ENCODE peak calls at places on chromosomes 7 and 10, in six cellular contexts. S, P, M, A, X and I are unnamed samples.

GRCh38 chr10:70324951-70325781 is 41.4 kb upstream of the NPFFR1 start:
- DNase-seq in S (no peak), A (no peak), M (no peak), P (no peak), X (no peak), I (no peak)

GRCh38 chr10:62842983-62843382 is 26.8 kb upstream of the EGR2 start:
- DNase-seq in X (no peak), M (no peak), S (no peak), P (no peak), A (no peak), I (no peak)

GRCh38 chr10:93221521-93221920 is 147.8 kb downstream of the CYP26A1 start:
- DNase-seq in P (no peak), X (no peak), A (no peak), M (no peak), S (no peak), I (no peak)

GRCh38 chr10:62037166-62037831 is 135.8 kb downstream of the ARID5B start:
- DNase-seq in S (no peak), X (no peak), A (no peak), M (peak), P (no peak), I (no peak)

GRCh38 chr7:155857141-155857540 is 44.9 kb upstream of the SHH start:
- DNase-seq in M (no peak), S (no peak), A (no peak), P (no peak), X (no peak), I (no peak)

GRCh38 chr10:118272090-118272775 is 69.9 kb downstream of the FAM204A start:
- DNase-seq in P (no peak), S (no peak), A (peak), M (peak), X (no peak), I (no peak)

GRCh38 chr7:30845426-30846135 is 66.1 kb upstream of the AQP1 start:
- DNase-seq in S (no peak), A (no peak), M (peak), P (no peak), X (no peak), I (peak)

GRCh38 chr7:80150621-80151273 is 16.1 kb downstream of the GNAI1 start:
- DNase-seq in A (no peak), P (no peak), X (no peak), S (no peak), M (peak), I (no peak)

GRCh38 chr7:25314729-25315267 is 86.5 kb upstream of the NPVF start:
- DNase-seq in S (no peak), P (no peak), A (no peak), X (no peak), M (peak), I (no peak)

GRCh38 chr10:122537545-122537944 is 23.0 kb upstream of the DMBT1 start:
- DNase-seq in S (no peak), X (no peak), M (no peak), A (no peak), P (no peak), I (no peak)

DNA sequence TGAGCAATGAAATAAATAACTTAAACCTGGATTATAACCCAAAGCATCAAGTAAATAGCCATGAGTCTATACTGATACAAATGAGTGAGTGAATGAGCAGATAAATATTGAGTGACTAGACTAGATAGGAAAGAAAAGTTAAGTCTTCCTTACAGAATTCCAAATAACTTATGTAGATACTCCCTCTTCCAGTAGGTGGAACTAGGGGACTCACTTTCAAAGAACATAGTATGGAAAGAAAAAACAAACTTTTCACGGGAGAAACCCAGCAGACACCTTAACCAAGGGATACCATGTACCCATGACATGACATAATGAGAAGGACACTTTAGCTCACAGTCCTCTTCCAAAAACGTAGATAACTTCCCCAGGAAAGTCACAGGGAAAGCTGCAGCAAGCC is 32.2 kb downstream of the CSGALNACT2 start:
- DNase-seq in X (no peak), P (no peak), S (no peak), A (no peak), M (peak), I (no peak)
- TF ChIP-seq CTCF in X (no peak), P (no peak), S (no peak), A (peak), M (peak), I (no peak)

DNA sequence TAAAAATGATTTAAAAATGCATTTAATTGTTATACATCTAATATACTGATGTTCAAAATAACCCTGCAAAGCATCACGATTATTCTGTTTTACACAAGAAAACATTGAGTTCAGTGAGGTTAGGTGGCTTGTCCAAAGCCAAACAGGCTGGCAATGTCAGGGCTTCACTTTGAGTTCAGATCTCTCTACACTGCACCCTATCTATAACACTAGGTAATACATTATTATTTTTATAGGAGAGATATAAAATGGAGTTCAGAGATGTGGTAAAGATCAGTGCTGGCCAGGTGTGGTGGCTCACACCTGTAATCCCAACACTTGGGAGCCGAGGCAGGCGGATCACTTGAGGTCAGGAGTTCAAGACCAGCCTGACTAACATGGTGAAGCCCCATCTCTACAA is 165.9 kb upstream of the MYO3A start:
- DNase-seq in M (no peak), X (no peak), A (no peak), P (no peak), S (no peak), I (no peak)
- TF ChIP-seq CTCF in M (no peak), X (no peak), A (peak), P (no peak), S (no peak), I (no peak)

GRCh38 chr7:2146676-2147472 is 85.9 kb downstream of the MAD1L1 start:
- DNase-seq in X (no peak), A (no peak), M (no peak), S (no peak), P (no peak), I (no peak)
- TF ChIP-seq CTCF in X (no peak), A (peak), M (no peak), S (no peak), P (no peak), I (no peak)

DNA sequence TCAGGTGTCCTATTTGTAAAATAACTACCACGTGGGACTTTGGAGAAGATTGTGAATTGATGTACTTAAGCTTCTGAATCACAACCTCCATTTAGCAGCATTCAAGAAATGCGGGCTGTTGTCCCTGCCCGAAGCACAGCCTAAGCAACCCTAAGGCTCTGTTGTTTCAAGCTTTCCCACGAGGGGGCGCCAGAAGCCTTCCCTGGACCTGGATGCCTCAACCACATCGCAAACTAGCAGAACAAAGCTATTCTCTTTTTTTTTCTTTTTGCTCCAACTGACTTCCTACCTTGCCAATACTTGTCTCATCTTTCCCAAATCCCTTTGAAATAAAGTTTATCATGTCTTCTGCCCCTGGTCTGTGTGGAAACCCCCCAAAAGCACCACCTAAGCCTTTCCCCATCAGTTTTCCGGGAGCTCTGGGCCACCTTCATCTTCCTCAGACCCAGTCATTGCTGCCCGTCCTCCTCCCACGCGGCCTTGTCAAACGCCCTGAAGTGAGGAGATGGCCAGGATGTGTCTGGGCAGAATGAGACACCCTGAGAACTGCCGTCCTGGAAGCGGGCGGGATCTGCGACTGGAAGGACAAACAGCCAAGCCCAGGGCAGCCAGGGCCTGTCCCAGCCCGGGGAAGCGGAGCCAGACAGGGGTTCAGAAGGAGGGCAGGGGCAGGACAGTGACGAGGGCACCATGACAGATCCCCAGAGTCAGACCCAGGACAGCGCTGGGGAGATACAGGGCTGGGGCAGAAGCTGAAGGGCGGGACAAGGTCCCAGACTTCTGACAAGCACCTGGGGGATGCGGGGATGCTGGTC is 112.7 kb downstream of the SLIT1 start:
- DNase-seq in X (peak), M (peak), P (peak), S (peak), A (peak), I (peak)
- TF ChIP-seq CTCF in X (peak), M (peak), P (peak), S (peak), A (peak), I (peak)

DNA sequence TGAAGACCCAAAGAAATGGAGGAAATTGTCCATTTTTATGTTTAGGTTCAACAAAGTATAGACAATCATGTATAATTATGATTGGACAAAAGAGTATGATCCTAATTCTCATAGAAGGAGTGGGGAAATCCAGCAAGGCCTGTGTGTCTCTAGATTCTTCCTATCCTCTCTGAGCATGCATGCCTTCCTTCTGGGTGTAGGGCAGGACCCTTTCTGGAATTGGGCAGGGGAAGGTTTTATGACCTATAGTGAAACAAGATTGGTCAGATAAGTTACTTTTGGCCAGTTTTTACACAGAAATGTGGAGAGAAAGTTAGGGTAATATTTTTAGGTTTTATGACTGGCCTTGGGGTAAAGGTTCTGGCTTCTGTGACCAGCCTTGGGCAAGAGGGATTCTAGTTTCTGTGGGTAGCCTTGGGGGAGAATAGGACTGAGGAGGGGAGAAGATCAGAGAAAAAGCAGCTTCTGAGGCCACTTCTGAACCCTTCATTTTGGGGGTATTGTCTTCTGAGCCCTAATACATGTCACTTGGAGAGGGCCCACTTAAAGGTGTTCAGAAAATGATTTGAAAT is 289.4 kb downstream of the EXOC4 start:
- DNase-seq in A (no peak), X (no peak), S (no peak), P (no peak), M (no peak), I (no peak)
- TF ChIP-seq CTCF in A (no peak), X (no peak), S (no peak), P (no peak), M (no peak), I (no peak)

DNA sequence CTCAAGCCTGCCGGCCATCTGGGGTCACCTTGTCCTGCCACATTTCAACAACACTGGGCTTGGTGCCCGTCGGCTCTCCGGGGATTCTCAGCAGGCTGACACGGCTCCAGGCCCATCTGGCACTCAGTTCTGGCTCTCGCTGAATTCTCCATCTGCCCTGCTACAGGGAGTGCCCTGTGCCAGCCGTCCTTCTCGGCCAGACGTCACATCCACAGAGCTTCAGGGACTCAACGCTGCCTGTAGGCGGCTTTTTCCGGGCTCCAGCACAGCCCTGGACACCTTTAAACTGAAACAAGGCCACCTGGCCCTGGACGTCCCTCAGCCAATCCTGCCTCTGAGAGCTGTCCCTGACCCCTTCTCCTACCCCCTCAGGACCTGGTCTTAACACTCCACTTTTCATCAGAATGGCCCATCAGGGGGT is 43.0 kb downstream of the TMEM130 start:
- DNase-seq in P (peak), S (no peak), M (peak), X (no peak), A (no peak), I (peak)
- TF ChIP-seq CTCF in P (peak), S (no peak), M (no peak), X (no peak), A (no peak), I (peak)

GRCh38 chr7:1550005-1550845 is 5.8 kb downstream of the TMEM184A start:
- DNase-seq in M (no peak), S (no peak), X (no peak), P (no peak), A (no peak), I (no peak)
- TF ChIP-seq CTCF in M (no peak), S (no peak), X (no peak), P (no peak), A (no peak), I (no peak)